ENCODE peak calls at places on chromosome 19, in nine cellular contexts. I is HFFc6; T is CD4-positive, alpha-beta memory T cell; L is NCI-H1930; D is activated CD8-positive, alpha-beta memory T cell treated with anti-CD3 and anti-CD28 coated beads for 1 hour; M is NCI-H748 treated with DMSO at 0.1 percent for 48 hours; X is activated naive CD4-positive, alpha-beta T cell; P is ovary; R is KBM-7. C is an unnamed sample.

GRCh38 chr19:7830272-7830771 is 304 bp downstream of the EVI5L start:
- DNase-seq in I (no peak), T (no peak), L (no peak), D (no peak), M (no peak), X (no peak), P (peak; percentile 66), R (no peak), C (no peak)

GRCh38 chr19:41001243-41001971 is 10.3 kb downstream of the CYP2B6 start:
- DNase-seq in I (no peak), T (no peak), L (peak; percentile 32), D (no peak), M (no peak), X (no peak), P (no peak), R (peak; percentile 7), C (no peak)

GRCh38 chr19:17686592-17687042 is 1.5 kb downstream of the UNC13A start:
- DNase-seq in I (peak; percentile 2), T (no peak), L (no peak), D (no peak), M (peak; percentile 18), X (no peak), P (no peak), R (no peak), C (no peak)

GRCh38 chr19:571127-571974 is 1.0 kb upstream of the BSG start:
- DNase-seq in I (peak; percentile 39), T (no peak), L (peak; percentile 39), D (no peak), M (peak; percentile 47), X (no peak), P (no peak), R (peak; percentile 81), C (peak; percentile 56)

GRCh38 chr19:31274266-31274963 is 74.8 kb downstream of the TSHZ3 start:
- DNase-seq in I (no peak), T (no peak), L (no peak), D (no peak), M (no peak), X (no peak), P (peak; percentile 58), R (no peak), C (no peak)

GRCh38 chr19:2207991-2208860 is 27.9 kb downstream of the PLEKHJ1 start:
- DNase-seq in I (peak; percentile 80), T (no peak), L (no peak), D (no peak), M (no peak), X (no peak), P (no peak), R (no peak), C (peak; percentile 40)

GRCh38 chr19:12953456-12954149 is 3.4 kb downstream of the GADD45GIP1 start:
- DNase-seq in I (no peak), T (no peak), L (no peak), D (no peak), M (no peak), X (no peak), P (peak; percentile 47), R (no peak), C (no peak)

GRCh38 chr19:10780368-10780767 is 55.6 kb downstream of the TMED1 start:
- DNase-seq in I (no peak), T (no peak), L (no peak), D (no peak), M (no peak), X (no peak), P (no peak), R (peak; percentile 78), C (no peak)

GRCh38 chr19:9877775-9878510 is 42.8 kb downstream of the PIN1 start:
- DNase-seq in I (peak; percentile 39), T (no peak), L (no peak), D (no peak), M (no peak), X (no peak), P (no peak), R (no peak), C (no peak)

GRCh38 chr19:57123882-57124281 is 4.1 kb downstream of the USP29 start:
- DNase-seq in I (no peak), T (no peak), L (no peak), D (no peak), M (no peak), X (no peak), P (no peak), R (no peak), C (no peak)

GRCh38 chr19:46367434-46367833 is 20.5 kb downstream of the PPP5C start:
- DNase-seq in I (no peak), T (no peak), L (no peak), D (no peak), M (no peak), X (no peak), P (no peak), R (no peak), C (no peak)

GRCh38 chr19:44623080-44623479 is 9.7 kb downstream of the IGSF23 start:
- DNase-seq in I (peak; percentile 63), T (no peak), L (no peak), D (no peak), M (no peak), X (no peak), P (no peak), R (peak; percentile 91), C (no peak)

GRCh38 chr19:2983351-2984195 is 6.2 kb downstream of the TLE6 start:
- DNase-seq in I (no peak), T (no peak), L (no peak), D (no peak), M (peak; percentile 19), X (no peak), P (peak; percentile 66), R (no peak), C (no peak)

GRCh38 chr19:48950830-48951519 is 3.7 kb upstream of the BAX start:
- DNase-seq in I (no peak), T (no peak), L (no peak), D (no peak), M (no peak), X (no peak), P (no peak), R (no peak), C (no peak)

GRCh38 chr19:3029070-3029923 is at the start of gene TLE2:
- DNase-seq in I (no peak), T (no peak), L (no peak), D (no peak), M (no peak), X (no peak), P (no peak), R (no peak), C (no peak)

C was measured in neuronal stem cell.